ENCODE peak calls at places on chromosomes 11 and 22, in eight cellular contexts. I is fibroblast of mammary gland, H is lower lobe of right lung, V is fibroblast of the aortic adventitia, B is right atrium auricular region, O is foreskin fibroblast, N is PC-9, L is cardiac fibroblast. D is an unnamed sample.

GRCh38 chr11:134293119-134294113 is 17.2 kb downstream of the GLB1L3 start:
- DNase-seq in V (no peak), N (no peak), B (peak; percentile 30), O (no peak), L (no peak), I (no peak), H (no peak), D (no peak)

GRCh38 chr11:116837231-116838091 is at the start of gene APOA1:
- DNase-seq in L (no peak), H (no peak), N (no peak), V (peak; percentile 16), I (no peak), O (no peak), B (no peak), D (no peak)

GRCh38 chr11:76810151-76810853 is 27.1 kb downstream of the TSKU start:
- DNase-seq in O (peak; percentile 61), H (no peak), B (peak; percentile 69), L (peak; percentile 60), N (no peak), V (peak; percentile 61), I (peak; percentile 43), D (peak; percentile 29)

GRCh38 chr22:17880020-17880419 is 105.8 kb upstream of the BID start:
- DNase-seq in H (no peak), B (no peak), N (no peak), L (no peak), O (no peak), I (no peak), V (no peak), D (no peak)

GRCh38 chr11:113504586-113504985 is 29.4 kb upstream of the DRD2 start:
- DNase-seq in B (peak; percentile 23), L (no peak), O (no peak), I (no peak), H (no peak), V (no peak), N (no peak), D (no peak)

GRCh38 chr11:75445315-75445953 is 12.4 kb upstream of the KLHL35 start:
- DNase-seq in B (peak; percentile 78), N (no peak), O (peak; percentile 74), H (peak; percentile 75), L (peak; percentile 63), V (peak; percentile 57), I (peak; percentile 43), D (peak; percentile 37)

GRCh38 chr11:47946682-47947575 is 33.4 kb upstream of the PTPRJ start:
- DNase-seq in L (peak; percentile 97), I (peak; percentile 97), V (peak; percentile 99), N (peak; percentile 99), B (peak; percentile 87), O (peak; percentile 96), H (peak; percentile 85), D (peak; percentile 96)

GRCh38 chr22:19822301-19823117 is 32.2 kb downstream of the GNB1L start:
- DNase-seq in B (no peak), H (peak; percentile 50), O (no peak), V (no peak), L (no peak), N (no peak), I (no peak), D (no peak)

GRCh38 chr11:114183041-114183511 is 113.1 kb upstream of the NNMT start:
- DNase-seq in N (no peak), V (no peak), L (no peak), B (no peak), I (peak; percentile 25), H (no peak), O (peak; percentile 30), D (no peak)

GRCh38 chr22:31295831-31296230 is 3.5 kb upstream of the PIK3IP1 start:
- DNase-seq in B (no peak), I (peak; percentile 18), L (peak; percentile 37), N (peak; percentile 80), H (no peak), V (peak; percentile 57), O (peak; percentile 38), D (peak; percentile 17)

DNA sequence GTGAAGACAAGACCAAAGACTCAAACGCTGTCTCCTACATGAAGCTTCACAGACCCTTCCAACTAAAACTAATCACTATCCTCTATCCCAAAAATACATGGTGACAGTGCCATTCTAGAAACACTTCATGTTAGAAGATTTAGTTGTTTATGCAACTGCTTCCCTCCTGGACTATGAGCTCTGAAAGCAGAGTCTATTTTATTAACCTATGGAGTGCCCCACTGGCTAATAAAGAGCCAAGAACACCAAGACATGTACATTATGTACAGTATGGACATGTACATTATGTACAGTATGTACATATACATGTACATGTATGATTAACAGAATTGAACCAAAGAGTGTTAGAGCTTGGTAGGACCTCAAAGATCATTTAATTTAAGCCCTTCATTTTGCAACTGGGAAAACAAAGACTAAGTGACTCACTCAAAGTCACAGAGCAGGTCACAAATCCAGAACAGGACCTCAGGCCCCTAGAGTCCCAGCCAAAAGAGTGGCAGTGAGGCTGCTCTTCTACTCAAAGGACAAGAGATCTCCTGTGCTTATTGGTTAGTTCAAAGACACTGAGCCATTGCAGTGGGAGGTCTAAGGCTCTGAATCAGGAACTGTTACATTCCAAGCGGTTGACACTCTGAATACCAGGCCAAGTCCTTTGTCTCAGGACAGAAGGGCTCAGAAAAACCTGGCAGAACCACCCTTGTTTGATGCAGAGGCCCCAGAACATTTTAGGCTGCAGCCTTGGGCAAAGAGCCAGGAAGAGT is 103.9 kb downstream of the FAM168A start:
- DNase-seq in V (peak; percentile 90), B (no peak), O (peak; percentile 89), N (peak; percentile 96), L (peak; percentile 97), I (peak; percentile 81), H (no peak), D (peak; percentile 82)
- H3K4me3 ChIP-seq in V (no peak overlapping the region), B (no peak overlapping the region), O (no peak overlapping the region), N (no peak overlapping the region), L (no peak overlapping the region), I (no peak overlapping the region), H (no peak overlapping the region), D (no peak overlapping the region)

GRCh38 chr22:43244385-43244784 is 57.5 kb upstream of the TTLL12 start:
- DNase-seq in O (no peak), B (no peak), L (no peak), V (no peak), N (no peak), H (no peak), I (no peak), D (no peak)
- TF ChIP-seq CTCF in O (no peak), B (no peak), L (no peak), V (no peak), N (no peak), H (no peak), I (no peak), D (no peak)

GRCh38 chr11:17471501-17471900 is 5.1 kb downstream of the ABCC8 start:
- DNase-seq in V (no peak), O (no peak), N (no peak), H (no peak), I (no peak), B (no peak), L (no peak), D (no peak)

GRCh38 chr11:17469998-17470397 is 6.6 kb downstream of the ABCC8 start:
- DNase-seq in L (no peak), N (no peak), H (no peak), B (no peak), I (no peak), V (no peak), O (no peak), D (no peak)

GRCh38 chr11:17475666-17476316 is 854 bp downstream of the ABCC8 start:
- DNase-seq in N (no peak), H (no peak), L (no peak), O (no peak), I (no peak), B (no peak), V (no peak), D (no peak)

GRCh38 chr11:17473071-17473744 is 3.4 kb downstream of the ABCC8 start:
- DNase-seq in I (no peak), N (no peak), L (peak; percentile 6), V (no peak), O (peak; percentile 26), B (no peak), H (no peak), D (no peak)

DNA sequence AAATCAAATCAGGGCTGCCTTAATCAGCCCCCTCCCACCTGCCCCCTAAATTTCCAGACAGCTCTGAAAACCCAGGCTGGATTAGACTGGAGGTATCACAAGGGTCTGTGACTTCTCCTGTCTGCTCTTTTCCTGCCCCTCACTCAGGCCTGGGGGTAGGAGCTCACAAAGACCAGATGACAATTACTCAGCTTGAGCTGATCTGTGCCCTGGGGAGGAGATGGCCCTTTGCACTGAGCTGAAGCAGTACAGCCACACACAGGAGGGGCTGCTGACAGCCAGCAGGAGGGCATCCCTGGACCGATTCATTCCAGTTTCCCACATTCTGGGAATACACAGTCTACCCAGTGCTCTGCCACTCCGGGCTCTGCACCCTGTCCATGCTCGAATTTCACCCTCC is 4.2 kb downstream of the ABCC8 start:
- DNase-seq in V (no peak), L (no peak), O (no peak), B (no peak), I (no peak), N (no peak), H (no peak), D (no peak)
- H3K4me3 ChIP-seq in V (no peak overlapping the region), L (no peak overlapping the region), O (no peak overlapping the region), B (no peak overlapping the region), I (no peak overlapping the region), N (no peak overlapping the region), H (no peak overlapping the region), D (no peak overlapping the region)

GRCh38 chr11:68549789-68550484 is 89.4 kb downstream of the PPP6R3 start:
- DNase-seq in I (peak; percentile 78), B (no peak), L (no peak), O (peak; percentile 51), H (no peak), V (peak; percentile 9), N (no peak), D (peak; percentile 72)
- TF ChIP-seq CTCF in I (no peak), B (no peak), L (no peak), O (no peak), H (no peak), V (no peak), N (no peak), D (no peak)

DNA sequence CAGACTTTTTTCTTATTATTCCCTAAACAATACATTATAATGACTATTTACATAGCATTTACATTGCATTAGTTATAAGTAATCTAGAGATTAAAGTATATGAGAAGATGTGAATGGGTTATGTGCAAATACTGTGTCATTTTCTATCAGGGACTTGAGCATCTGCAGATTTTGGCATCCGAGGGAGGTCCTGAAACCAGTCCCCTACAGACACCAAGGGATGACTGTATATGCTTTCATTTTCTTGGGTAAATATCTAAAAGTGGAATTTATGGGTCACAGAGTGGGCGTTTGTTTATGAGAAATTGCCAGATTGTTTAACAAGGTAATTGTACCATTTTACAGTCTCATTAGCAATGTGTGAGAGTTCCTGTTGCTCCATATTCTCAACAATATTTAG is 454.5 kb upstream of the API5 start:
- DNase-seq in I (no peak), V (no peak), B (no peak), H (no peak), N (no peak), L (no peak), O (no peak), D (no peak)
- H3K4me3 ChIP-seq in I (no peak overlapping the region), V (no peak overlapping the region), B (no peak overlapping the region), H (no peak overlapping the region), N (no peak overlapping the region), L (no peak overlapping the region), O (no peak overlapping the region), D (no peak overlapping the region)

D was measured in AG10803.